ENCODE peak calls at places on chromosomes 1 and 21, in four cellular contexts. T is uterus, R is heart left ventricle, S is GM12891. Y is an unnamed sample.

GRCh38 chr1:25872708-25873107 is 2.8 kb downstream of the PAQR7 start:
- DNase-seq in S (no peak), T (no peak), R (no peak), Y (no peak)

GRCh38 chr1:28313710-28314510 is 14.9 kb upstream of the MED18 start:
- DNase-seq in S (no peak), T (peak), R (peak), Y (no peak)

GRCh38 chr1:109385417-109385816 is 12.3 kb downstream of the SORT1 start:
- DNase-seq in T (peak), R (peak), S (no peak), Y (no peak)

GRCh38 chr21:34743831-34744230 is 75.0 kb downstream of the CLIC6 start:
- DNase-seq in S (no peak), T (no peak), R (peak), Y (no peak)

GRCh38 chr1:226676381-226676780 is 62.7 kb downstream of the ITPKB start:
- DNase-seq in R (no peak), S (no peak), T (no peak), Y (no peak)

GRCh38 chr1:109399326-109399957 is 1.7 kb upstream of the SORT1 start:
- DNase-seq in R (no peak), S (no peak), T (no peak), Y (peak)

GRCh38 chr1:2874207-2875165 is 73.0 kb upstream of the TTC34 start:
- DNase-seq in T (no peak), R (no peak), S (no peak), Y (no peak)

GRCh38 chr1:245751111-245751510 is 596.3 kb downstream of the KIF26B start:
- DNase-seq in T (no peak), S (no peak), R (no peak), Y (no peak)

GRCh38 chr1:234265321-234265720 is 107.9 kb upstream of the COA6 start:
- DNase-seq in S (no peak), R (no peak), T (no peak), Y (no peak)

GRCh38 chr1:232477728-232478127 is 152.2 kb downstream of the SIPA1L2 start:
- DNase-seq in R (no peak), T (no peak), S (no peak), Y (no peak)

GRCh38 chr1:89759036-89759435 is 61.8 kb upstream of the LRRC8D start:
- DNase-seq in S (no peak), R (no peak), T (no peak), Y (no peak)

GRCh38 chr1:245475116-245475515 is 320.3 kb downstream of the KIF26B start:
- DNase-seq in T (no peak), S (no peak), R (no peak), Y (no peak)

GRCh38 chr1:101178688-101179491 is 57.9 kb upstream of the S1PR1 start:
- DNase-seq in T (no peak), R (no peak), S (peak), Y (no peak)

GRCh38 chr1:82564338-82564737 is 763.6 kb downstream of the ADGRL2 start:
- DNase-seq in S (no peak), T (no peak), R (no peak), Y (no peak)

GRCh38 chr1:212514056-212514614 is 81.4 kb downstream of the NENF start:
- DNase-seq in T (no peak), S (no peak), R (peak), Y (no peak)

GRCh38 chr1:197463142-197463541 is 195.1 kb downstream of the CRB1 start:
- DNase-seq in S (no peak), T (no peak), R (no peak), Y (no peak)

GRCh38 chr21:43701936-43702784 is 16.8 kb upstream of the PDXK start:
- DNase-seq in R (no peak), S (no peak), T (no peak), Y (no peak)

GRCh38 chr1:184634296-184634695 is 120.4 kb downstream of the EDEM3 start:
- DNase-seq in S (no peak), T (no peak), R (no peak), Y (no peak)

GRCh38 chr21:37917612-37918011 is 1.4 kb upstream of the KCNJ6 start:
- DNase-seq in S (no peak), T (no peak), R (no peak), Y (no peak)

GRCh38 chr1:222334026-222334680 is 213.8 kb downstream of the HHIPL2 start:
- DNase-seq in S (no peak), T (no peak), R (no peak), Y (no peak)

GRCh38 chr1:206030714-206031113 is 7.0 kb upstream of the CTSE start:
- DNase-seq in S (no peak), T (peak), R (peak), Y (peak)

GRCh38 chr1:186498695-186499389 is 37.9 kb upstream of the PDC start:
- DNase-seq in T (no peak), R (no peak), S (no peak), Y (no peak)

GRCh38 chr1:225044258-225044657 is 114.8 kb downstream of the DNAH14 start:
- DNase-seq in R (no peak), S (no peak), T (no peak), Y (no peak)

GRCh38 chr1:58401991-58402390 is 144.5 kb downstream of the OMA1 start:
- DNase-seq in T (peak), R (peak), S (no peak), Y (no peak)

GRCh38 chr1:236311040-236311439 is 29.3 kb upstream of the ERO1B start:
- DNase-seq in T (no peak), R (no peak), S (no peak), Y (peak)

GRCh38 chr1:51551848-51552296 is 32.8 kb upstream of the EPS15 start:
- DNase-seq in R (no peak), S (no peak), T (no peak), Y (no peak)

GRCh38 chr1:33347650-33347992 is 26.7 kb upstream of the A3GALT2 start:
- DNase-seq in R (peak), T (peak), S (no peak), Y (peak)

GRCh38 chr1:46445773-46446256 is 43.8 kb upstream of the DMBX1 start:
- DNase-seq in T (no peak), R (no peak), S (no peak), Y (no peak)

GRCh38 chr1:22387888-22388564 is 63.6 kb upstream of the ZBTB40 start:
- DNase-seq in R (no peak), T (no peak), S (no peak), Y (no peak)

GRCh38 chr1:227793948-227794812 is 21.3 kb upstream of the PRSS38 start:
- DNase-seq in R (peak), T (peak), S (no peak), Y (no peak)

GRCh38 chr1:147840909-147841308 is 61.7 kb upstream of the GJA8 start:
- DNase-seq in T (no peak), R (no peak), S (peak), Y (peak)

GRCh38 chr1:159798893-159799292 is 3.3 kb upstream of the FCRL6 start:
- DNase-seq in S (peak), T (peak), R (peak), Y (peak)

GRCh38 chr1:168637350-168637991 is 61.1 kb downstream of the XCL1 start:
- DNase-seq in S (no peak), T (no peak), R (no peak), Y (peak)

GRCh38 chr1:202957733-202958543 is at the start of gene ADIPOR1:
- DNase-seq in R (peak), S (peak), T (peak), Y (peak)

GRCh38 chr1:170214117-170214979 is 68.6 kb downstream of the NTMT2 start:
- DNase-seq in T (no peak), R (no peak), S (peak), Y (no peak)

GRCh38 chr1:201715351-201715750 is 113.6 kb upstream of the IPO9 start:
- DNase-seq in T (no peak), S (no peak), R (peak), Y (no peak)

GRCh38 chr1:150176593-150176992 is 26.9 kb downstream of the PLEKHO1 start:
- DNase-seq in T (no peak), S (no peak), R (no peak), Y (no peak)

DNA sequence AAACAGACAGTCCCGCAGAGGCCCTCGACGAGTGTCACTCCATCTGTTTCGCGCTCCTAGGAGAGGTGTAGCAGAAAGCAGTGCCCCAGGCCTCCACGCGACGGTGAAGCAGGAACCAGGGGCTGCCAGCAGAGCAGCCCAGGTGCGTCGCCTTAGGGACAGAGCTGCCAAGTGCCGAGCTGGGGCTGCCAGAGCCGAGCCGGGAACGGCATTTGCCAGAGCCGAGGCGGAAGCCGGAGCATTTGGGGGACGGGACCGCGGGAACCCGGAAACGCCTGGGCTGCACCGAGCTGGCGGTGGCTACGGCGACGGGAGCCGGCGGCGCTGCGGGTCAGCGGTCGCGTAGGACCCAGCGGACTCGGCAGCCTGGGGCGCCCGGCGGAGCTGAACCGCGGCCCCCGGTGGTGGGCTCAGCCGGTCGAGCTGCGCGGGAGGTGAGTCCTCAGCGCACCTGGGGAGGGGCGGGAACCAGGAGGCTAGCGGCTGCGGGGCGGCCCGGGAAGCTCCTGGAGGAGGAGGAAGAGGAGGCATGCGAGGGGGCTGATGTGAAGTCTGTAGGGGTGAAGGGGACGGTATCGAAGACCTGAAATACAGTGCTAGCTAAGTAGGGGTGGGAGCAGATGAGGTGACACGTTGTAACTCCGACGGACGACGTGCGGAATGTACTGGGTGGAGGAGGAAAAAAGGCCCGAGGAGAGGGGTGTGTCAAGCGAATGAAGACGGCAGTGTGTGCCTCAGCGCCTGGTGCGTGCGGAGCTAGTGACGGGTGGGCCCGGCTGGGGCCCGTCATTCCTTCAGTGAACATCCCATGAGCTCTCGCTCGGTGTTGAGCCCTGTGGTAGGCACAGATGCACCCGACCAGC is at the start of gene SLC35A3:
- DNase-seq in S (peak), T (peak), R (peak), Y (peak)
- TF ChIP-seq POLR2A in S (peak), T (no peak), R (peak), Y (peak)

GRCh38 chr1:112390775-112391602 is 5.0 kb upstream of the CTTNBP2NL start:
- DNase-seq in R (peak), T (peak), S (peak), Y (peak)
- TF ChIP-seq POLR2A in R (peak), T (no peak), S (no peak), Y (no peak)

GRCh38 chr1:36450270-36450918 is at the start of gene OSCP1:
- DNase-seq in S (peak), R (peak), T (peak), Y (peak)
- TF ChIP-seq POLR2A in S (no peak), R (peak), T (peak), Y (peak)

GRCh38 chr1:8858888-8859706 is 19.4 kb downstream of the ENO1 start:
- DNase-seq in T (peak), S (no peak), R (no peak), Y (peak)

GRCh38 chr1:8854270-8854669 is 24.2 kb downstream of the ENO1 start:
- DNase-seq in T (no peak), S (no peak), R (no peak), Y (no peak)

GRCh38 chr1:8860738-8861516 is 17.6 kb downstream of the ENO1 start:
- DNase-seq in R (no peak), S (no peak), T (no peak), Y (no peak)

GRCh38 chr1:8856689-8857412 is 21.6 kb downstream of the ENO1 start:
- DNase-seq in T (no peak), R (no peak), S (no peak), Y (no peak)

DNA sequence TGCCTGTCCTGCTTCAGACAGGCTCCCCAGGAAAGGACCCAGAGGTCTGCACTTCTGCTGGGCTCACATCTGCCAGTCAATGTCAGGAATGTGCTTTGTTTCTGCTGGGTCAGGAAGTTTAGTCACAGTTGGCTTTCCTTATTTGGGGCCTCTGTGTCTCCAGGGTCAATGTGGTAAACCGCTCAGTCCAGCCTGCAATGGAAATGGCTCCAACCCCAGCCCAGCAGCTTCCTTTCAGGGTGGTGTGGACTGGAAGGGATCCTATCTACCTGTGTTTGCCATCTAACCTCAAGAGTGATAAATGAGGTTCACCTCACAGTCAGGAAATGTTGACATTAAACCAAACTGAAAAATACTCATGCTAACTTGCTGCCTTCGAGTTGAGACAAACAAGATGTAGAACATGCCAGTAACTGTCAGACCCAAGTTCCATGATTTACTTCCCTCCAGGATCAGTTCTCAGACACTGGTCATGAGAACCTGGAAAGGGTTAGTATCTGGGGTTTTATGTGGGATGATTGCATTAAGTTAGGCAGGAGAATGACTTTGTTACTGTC is 20.3 kb downstream of the ENO1 start:
- DNase-seq in R (peak), T (no peak), S (no peak), Y (no peak)
- TF ChIP-seq POLR2A in R (no peak), T (no peak), S (no peak), Y (no peak)

GRCh38 chr1:44029911-44030605 is 1.2 kb downstream of the SLC6A9 start:
- DNase-seq in T (peak), R (peak), S (peak), Y (peak)
- TF ChIP-seq POLR2A in T (peak), R (peak), S (no peak), Y (peak)

DNA sequence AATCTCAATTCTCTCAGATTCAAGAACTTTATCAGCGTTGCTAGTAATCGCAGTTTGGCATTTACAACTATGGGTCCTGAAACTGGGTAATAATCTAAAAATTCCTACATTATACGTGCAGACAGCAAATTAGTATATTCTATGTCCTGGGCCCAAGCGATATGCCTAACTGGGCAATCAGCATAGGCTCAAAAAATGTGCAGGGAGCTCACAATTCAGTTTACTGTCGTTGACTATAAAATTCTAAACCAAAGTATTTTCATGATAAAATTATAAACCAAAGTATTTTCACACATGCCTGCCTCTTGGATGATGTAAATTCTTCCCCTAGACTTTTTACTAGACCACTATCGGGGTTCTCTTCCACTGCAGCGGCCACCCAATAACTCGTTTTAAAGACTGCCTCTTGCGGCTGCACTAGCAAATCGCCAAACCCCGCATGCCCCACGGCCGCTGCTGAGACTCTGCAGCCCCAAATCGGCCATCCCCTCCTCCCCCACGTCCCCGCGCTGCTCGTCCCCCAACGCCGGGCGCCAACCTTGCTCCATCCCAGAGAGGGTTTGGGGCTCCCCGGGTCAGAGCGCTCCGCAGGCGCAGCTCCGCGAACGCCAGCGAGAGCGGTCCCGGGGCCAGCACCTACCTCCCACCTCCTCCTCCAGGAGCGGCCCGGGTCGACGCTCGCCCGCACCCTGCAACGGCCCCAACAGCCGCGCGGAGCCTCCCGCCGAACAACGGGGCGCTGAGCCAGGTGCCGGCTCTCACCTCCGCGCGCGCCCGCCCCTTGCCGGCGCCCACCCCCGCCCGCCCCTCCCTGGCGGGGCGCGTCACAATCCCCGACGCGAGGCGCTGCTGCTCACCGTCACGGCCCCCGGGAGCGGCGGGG is 506 bp downstream of the SSX2IP start:
- DNase-seq in R (peak), S (no peak), T (peak), Y (peak)
- TF ChIP-seq POLR2A in R (no peak), S (no peak), T (no peak), Y (no peak)

DNA sequence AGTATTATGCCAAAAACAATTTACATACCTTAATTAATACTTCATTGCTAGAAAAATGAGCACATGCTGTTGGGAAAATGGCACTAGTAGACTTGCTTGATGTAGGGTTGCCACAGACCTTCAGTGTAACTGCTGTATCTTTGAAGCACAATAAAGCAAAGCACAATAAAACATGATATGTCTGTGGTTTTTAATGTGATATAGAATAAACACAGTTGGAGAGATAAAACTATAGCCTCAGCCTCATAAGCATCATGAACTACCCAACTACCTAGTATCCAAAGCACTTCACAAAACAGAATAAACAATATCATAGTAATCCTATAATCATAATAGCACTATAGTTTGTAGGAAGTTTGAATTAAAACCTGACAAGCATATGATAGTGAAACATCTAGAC is 143.5 kb downstream of the SYT14 start:
- DNase-seq in R (no peak), T (no peak), S (no peak), Y (no peak)
- TF ChIP-seq POLR2A in R (no peak), T (no peak), S (no peak), Y (no peak)

GRCh38 chr1:182029379-182030331 is 31.9 kb downstream of the ZNF648 start:
- DNase-seq in T (peak), R (peak), S (peak), Y (peak)
- TF ChIP-seq POLR2A in T (peak), R (peak), S (peak), Y (peak)

GRCh38 chr21:44858791-44859190 is 14.7 kb downstream of the PTTG1IP start:
- DNase-seq in S (no peak), R (no peak), T (no peak), Y (no peak)
- TF ChIP-seq POLR2A in S (no peak), R (no peak), T (no peak), Y (no peak)

Y was measured in erythroblast.